ENCODE peak calls at places on chromosomes 3 and 15, in seven cellular contexts. V, A, T, K, C, P and Z are unnamed samples.

GRCh38 chr3:13254028-13254951 is 165.8 kb downstream of the NUP210 start:
- DNase-seq in P (no peak), V (no peak), T (no peak), A (no peak), C (no peak), K (peak), Z (no peak)

GRCh38 chr15:40323953-40324937 is 753 bp downstream of the INAFM2 start:
- DNase-seq in T (no peak), A (no peak), V (no peak), C (no peak), K (no peak), P (no peak), Z (no peak)

GRCh38 chr3:77158701-77159100 is 118.8 kb downstream of the ROBO2 start:
- DNase-seq in A (no peak), T (no peak), C (no peak), V (no peak), P (no peak), K (no peak), Z (no peak)

GRCh38 chr15:74789741-74790079 is 7.8 kb downstream of the CSK start:
- DNase-seq in V (no peak), P (no peak), A (no peak), C (no peak), T (no peak), K (no peak), Z (no peak)

GRCh38 chr3:2851356-2851755 is 258.8 kb downstream of the IL5RA start:
- DNase-seq in K (no peak), T (no peak), A (no peak), V (no peak), C (no peak), P (no peak), Z (no peak)

GRCh38 chr3:177460100-177460499 is 262.8 kb upstream of the TBL1XR1 start:
- DNase-seq in C (no peak), A (no peak), T (no peak), K (no peak), P (no peak), V (no peak), Z (peak)

GRCh38 chr3:97815149-97815917 is 6.5 kb upstream of the CRYBG3 start:
- DNase-seq in A (no peak), C (no peak), K (no peak), V (peak), P (no peak), T (no peak), Z (no peak)

GRCh38 chr3:152305075-152305474 is 36.3 kb downstream of the MBNL1 start:
- DNase-seq in K (no peak), C (no peak), V (no peak), A (no peak), P (no peak), T (no peak), Z (no peak)

GRCh38 chr3:23752126-23752525 is 53.6 kb upstream of the UBE2E1 start:
- DNase-seq in K (no peak), T (no peak), C (peak), P (no peak), V (peak), A (no peak), Z (no peak)

GRCh38 chr3:52532517-52532837 is 1.2 kb downstream of the NT5DC2 start:
- DNase-seq in K (no peak), T (no peak), V (peak), C (peak), P (peak), A (peak), Z (peak)

GRCh38 chr3:52532838-52533622 is 627 bp downstream of the NT5DC2 start:
- DNase-seq in C (no peak), T (no peak), K (no peak), V (peak), P (no peak), A (peak), Z (peak)

GRCh38 chr3:52535411-52536111 is 844 bp upstream of the UQCC5 start:
- DNase-seq in V (no peak), P (no peak), A (no peak), T (no peak), C (no peak), K (no peak), Z (no peak)

GRCh38 chr3:52534281-52535183 is 875 bp upstream of the NT5DC2 start:
- DNase-seq in A (peak), V (peak), P (peak), T (no peak), C (no peak), K (no peak), Z (peak)

GRCh38 chr3:52533623-52534280 is at the start of gene NT5DC2:
- DNase-seq in V (peak), K (peak), P (peak), T (no peak), A (peak), C (peak), Z (peak)
- TF ChIP-seq CTCF in V (no peak), K (no peak), P (no peak), T (no peak), A (no peak), C (no peak), Z (no peak)

GRCh38 chr15:32825219-32825618 is 107.4 kb downstream of the GREM1 start:
- DNase-seq in C (peak), K (no peak), T (no peak), V (peak), P (peak), A (peak), Z (peak)
- H3K4me3 ChIP-seq in C (peak), K (no peak), T (no peak), V (no peak), P (no peak), A (peak), Z (peak)

GRCh38 chr15:77094397-77095030 is 23.6 kb upstream of the TSPAN3 start:
- DNase-seq in P (no peak), T (no peak), V (no peak), K (no peak), C (no peak), A (no peak), Z (no peak)
- TF ChIP-seq CTCF in P (peak), T (no peak), V (no peak), K (no peak), C (peak), A (peak), Z (peak)

GRCh38 chr15:51038258-51039042 is 56.3 kb downstream of the TNFAIP8L3 start:
- DNase-seq in A (no peak), T (no peak), V (no peak), K (no peak), C (no peak), P (no peak), Z (no peak)
- H3K4me3 ChIP-seq in A (no peak), T (no peak), V (no peak), K (no peak), C (no peak), P (no peak), Z (no peak)

GRCh38 chr3:45343947-45344346 is 44.4 kb upstream of the LARS2 start:
- DNase-seq in V (no peak), K (no peak), T (no peak), C (no peak), A (no peak), P (peak), Z (peak)
- TF ChIP-seq CTCF in V (no peak), K (no peak), T (no peak), C (no peak), A (no peak), P (no peak), Z (peak)

GRCh38 chr15:88247914-88248313 is 8.6 kb downstream of the NTRK3 start:
- DNase-seq in K (no peak), P (no peak), T (no peak), V (no peak), A (no peak), C (no peak), Z (no peak)
- H3K4me3 ChIP-seq in K (no peak), P (no peak), T (no peak), V (no peak), A (no peak), C (no peak), Z (no peak)

DNA sequence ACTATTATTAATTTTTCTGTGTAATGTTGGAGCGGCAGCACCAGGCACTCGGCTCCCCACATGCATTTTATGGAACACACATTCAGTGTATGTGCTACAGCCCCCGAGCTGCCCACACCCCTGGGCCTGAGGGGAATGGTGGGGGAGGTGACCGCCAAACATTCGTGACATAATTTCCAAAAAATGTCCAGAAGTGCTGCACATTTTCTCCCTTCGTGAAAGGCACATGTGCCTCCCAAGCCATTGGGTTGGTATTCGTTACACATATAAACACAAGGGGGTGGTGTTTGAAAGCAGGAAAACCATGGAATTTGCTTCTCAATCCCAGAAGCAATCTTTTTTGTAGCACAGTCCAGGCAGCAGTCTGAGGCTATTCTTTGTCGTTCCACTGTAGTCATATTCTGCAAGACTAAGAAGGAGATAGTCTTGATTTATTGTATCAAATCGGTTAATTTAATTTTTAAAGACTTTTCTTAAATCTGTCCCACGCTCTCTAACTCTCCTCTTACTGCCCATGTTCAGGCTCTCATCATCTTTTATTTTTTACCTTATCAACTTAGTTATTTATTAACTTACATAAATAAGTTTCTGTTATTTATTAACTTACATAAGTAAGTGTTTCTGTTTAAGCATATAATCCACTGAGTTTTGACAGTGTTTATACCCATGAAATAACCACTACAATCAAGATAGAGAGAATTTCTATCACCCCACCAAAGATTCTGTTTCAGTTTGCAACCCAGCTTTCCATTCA is 39.2 kb upstream of the POLR2M start:
- DNase-seq in A (peak), P (peak), T (no peak), C (peak), V (peak), K (no peak), Z (peak)
- TF ChIP-seq CTCF in A (peak), P (peak), T (peak), C (peak), V (peak), K (peak), Z (peak)

DNA sequence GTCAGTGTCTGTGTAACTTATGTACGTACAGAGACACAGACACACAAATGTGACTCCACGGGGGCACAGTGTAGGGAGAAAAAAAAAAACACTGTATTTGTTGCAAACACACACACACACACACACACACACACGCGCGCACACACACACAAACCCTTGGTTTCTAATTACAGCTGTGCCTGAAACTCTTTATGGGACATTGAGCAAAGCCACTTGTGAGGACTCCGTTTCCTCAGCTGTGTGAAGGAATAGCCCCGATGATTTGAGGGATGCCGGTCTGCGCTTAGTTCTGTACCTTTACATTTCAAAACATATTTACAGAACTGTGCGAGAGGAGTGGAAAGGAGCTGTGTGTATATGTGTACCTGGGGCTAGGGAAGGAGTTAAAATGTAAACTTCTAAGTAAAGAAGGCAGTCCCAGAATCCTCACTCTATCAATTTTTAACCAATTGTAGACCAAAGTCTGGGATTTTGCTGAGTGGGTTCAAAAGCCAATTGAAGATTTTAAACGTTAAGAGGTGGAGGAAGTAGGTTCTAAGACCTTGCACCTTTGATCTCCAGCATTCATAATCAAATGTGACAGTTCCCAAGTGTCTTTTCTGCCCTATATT is 5.3 kb upstream of the BCL6 start:
- DNase-seq in C (peak), P (peak), K (no peak), T (no peak), V (peak), A (no peak), Z (peak)
- H3K4me3 ChIP-seq in C (no peak), P (peak), K (peak), T (peak), V (peak), A (no peak), Z (peak)

DNA sequence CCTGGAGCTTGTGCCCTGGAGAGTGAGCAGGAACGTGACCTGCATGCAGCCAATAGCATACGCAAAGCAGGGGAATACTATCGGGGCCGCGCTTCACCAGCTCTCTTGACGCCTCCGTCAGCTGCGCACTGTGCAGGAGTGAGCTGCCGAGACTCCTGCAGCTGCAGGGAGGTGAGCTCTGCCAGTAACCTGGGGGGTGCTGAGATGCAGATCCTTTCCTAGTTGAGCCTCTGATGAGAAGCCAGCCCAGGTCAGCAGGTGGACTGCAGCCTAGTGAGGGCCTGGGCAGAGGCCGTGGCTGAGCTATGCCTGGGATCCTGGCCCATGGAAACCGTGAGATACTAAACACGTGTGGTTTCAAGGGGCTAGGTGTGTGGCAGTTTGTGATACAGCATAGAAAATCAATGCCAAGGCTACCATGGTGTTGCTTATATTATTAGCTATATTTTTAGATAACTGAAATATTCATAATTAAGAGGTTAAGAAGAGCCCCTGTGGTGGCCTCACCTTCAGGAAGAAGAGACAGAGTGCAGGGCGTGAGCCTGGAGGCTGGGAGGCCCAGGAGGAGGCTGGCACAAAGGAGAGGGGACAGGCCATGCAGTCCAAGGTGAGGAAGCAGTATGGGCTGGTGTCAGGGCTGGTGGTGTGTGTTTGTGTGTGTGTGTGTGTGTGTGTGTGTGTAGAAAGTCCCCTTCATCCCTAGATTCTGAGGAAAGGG is 5.9 kb upstream of the DNAJB8 start:
- DNase-seq in V (no peak), A (no peak), C (no peak), T (no peak), P (no peak), K (no peak), Z (no peak)
- TF ChIP-seq CTCF in V (no peak), A (no peak), C (no peak), T (no peak), P (no peak), K (no peak), Z (no peak)

GRCh38 chr15:62068071-62068786 is 1.5 kb downstream of the C2CD4A start:
- DNase-seq in P (peak), V (peak), C (no peak), K (peak), T (no peak), A (peak), Z (no peak)
- H3K4me3 ChIP-seq in P (peak), V (peak), C (peak), K (peak), T (peak), A (peak), Z (peak)